ENCODE peak calls at places on chromosomes 16 and 17, in eight cellular contexts. H is tibial artery; Q is astrocyte of the spinal cord; S is lower leg skin; E is OCI-LY7; Y is CD8-positive, alpha-beta T cell; N is astrocyte of the cerebellum; T is HFF-Myc. M is an unnamed sample.

GRCh38 chr16:81485225-81485624 is 40.6 kb downstream of the CMIP start:
- DNase-seq in S (no peak), E (no peak), Y (no peak), H (no peak), T (no peak), Q (peak), N (peak), M (no peak)

GRCh38 chr16:82386771-82387170 is 216.7 kb upstream of the MPHOSPH6 start:
- DNase-seq in Y (no peak), E (no peak), S (no peak), H (no peak), N (no peak), T (no peak), Q (no peak), M (no peak)

GRCh38 chr17:330993-331701 is 21.5 kb downstream of the RPH3AL start:
- DNase-seq in H (peak), E (no peak), Y (peak), S (no peak), N (no peak), T (no peak), Q (no peak), M (no peak)

GRCh38 chr17:15291674-15292361 is 26.7 kb upstream of the PMP22 start:
- DNase-seq in N (peak), Q (peak), S (no peak), H (no peak), E (no peak), T (no peak), Y (no peak), M (no peak)

GRCh38 chr17:46732754-46733398 is 85.6 kb downstream of the WNT3 start:
- DNase-seq in N (no peak), Q (peak), H (no peak), S (no peak), E (peak), Y (no peak), T (no peak), M (no peak)

GRCh38 chr17:39196820-39197331 is 593 bp downstream of the CACNB1 start:
- DNase-seq in E (peak), Q (no peak), N (no peak), T (no peak), H (peak), S (no peak), Y (no peak), M (no peak)

GRCh38 chr17:31834448-31834847 is 24.6 kb downstream of the COPRS start:
- DNase-seq in S (no peak), T (no peak), E (no peak), H (no peak), N (no peak), Q (no peak), Y (no peak), M (no peak)

GRCh38 chr16:57447142-57447962 is at the start of the genes CIAPIN1 and COQ9:
- DNase-seq in S (peak), T (peak), H (peak), N (peak), E (peak), Q (peak), Y (peak), M (peak)

GRCh38 chr16:87369796-87370719 is 13.5 kb downstream of the FBXO31 start:
- DNase-seq in N (no peak), S (no peak), E (no peak), Q (no peak), T (no peak), H (no peak), Y (no peak), M (no peak)

GRCh38 chr16:55642611-55643010 is 13.2 kb upstream of the SLC6A2 start:
- DNase-seq in T (no peak), Q (no peak), E (no peak), H (no peak), S (no peak), Y (no peak), N (no peak), M (no peak)

GRCh38 chr16:21336231-21336630 is 58.1 kb upstream of the CRYM start:
- DNase-seq in T (no peak), N (no peak), S (no peak), E (no peak), Y (no peak), H (no peak), Q (no peak), M (no peak)

GRCh38 chr16:79892278-79892677 is 291.7 kb upstream of the MAF start:
- DNase-seq in E (no peak), Y (no peak), H (no peak), T (no peak), N (no peak), Q (no peak), S (no peak), M (no peak)

GRCh38 chr16:15975172-15975571 is 25.8 kb downstream of the ABCC1 start:
- DNase-seq in N (no peak), H (no peak), Q (no peak), S (no peak), T (no peak), Y (no peak), E (no peak), M (no peak)

GRCh38 chr17:67132366-67132765 is 88.0 kb downstream of the CACNG1 start:
- DNase-seq in S (no peak), H (no peak), T (no peak), Q (no peak), E (no peak), Y (no peak), N (no peak), M (no peak)

GRCh38 chr16:9047689-9048301 is 43.6 kb upstream of the HAPSTR1 start:
- DNase-seq in S (peak), T (peak), Y (no peak), E (no peak), H (peak), N (peak), Q (peak), M (peak)

GRCh38 chr17:29835438-29836351 is 94.3 kb downstream of the SSH2 start:
- DNase-seq in Y (no peak), S (no peak), N (peak), H (no peak), Q (peak), T (no peak), E (no peak), M (no peak)

GRCh38 chr16:81810894-81811538 is 31.9 kb downstream of the PLCG2 start:
- DNase-seq in E (peak), Y (no peak), S (no peak), N (no peak), Q (no peak), T (no peak), H (no peak), M (no peak)

GRCh38 chr16:75351183-75351582 is 82.1 kb downstream of the CFDP1 start:
- DNase-seq in N (peak), T (no peak), H (no peak), E (no peak), Y (no peak), S (no peak), Q (peak), M (peak)

GRCh38 chr17:44672479-44673093 is 16.3 kb downstream of the MEIOC start:
- DNase-seq in Q (peak), N (no peak), H (no peak), E (peak), S (no peak), Y (no peak), T (no peak), M (no peak)

GRCh38 chr17:2830678-2831077 is 34.4 kb downstream of the RAP1GAP2 start:
- DNase-seq in Q (no peak), E (no peak), H (no peak), N (no peak), T (no peak), S (no peak), Y (no peak), M (no peak)

GRCh38 chr17:2828396-2829038 is 32.3 kb downstream of the RAP1GAP2 start:
- DNase-seq in E (peak), Q (peak), N (no peak), H (peak), S (peak), Y (peak), T (peak), M (no peak)
- H3K4me3 ChIP-seq in E (no peak), Q (no peak), N (no peak), H (no peak), S (no peak), Y (peak), T (no peak), M (no peak)

DNA sequence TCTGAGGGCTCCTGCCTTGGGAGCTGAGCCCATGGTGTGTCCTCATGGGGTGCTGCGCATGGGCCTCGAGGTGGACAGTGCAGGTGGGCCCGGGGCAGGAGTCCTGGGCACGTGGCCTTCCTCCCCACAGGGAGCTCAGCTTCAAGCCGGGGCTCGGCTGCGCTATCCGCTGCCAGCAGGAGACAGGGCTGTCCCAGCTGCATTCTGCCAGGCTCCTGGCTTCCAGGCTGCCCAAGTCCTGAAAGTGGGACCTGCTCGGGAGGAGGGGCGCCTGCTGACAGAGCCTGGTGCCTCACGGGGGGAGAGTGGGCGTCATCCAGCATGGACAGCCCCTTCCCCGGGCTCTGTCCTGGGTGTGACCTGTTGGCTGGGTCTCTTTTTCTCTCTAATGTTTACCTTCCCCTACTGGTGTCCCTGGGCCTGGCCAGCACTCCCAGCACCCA is 7.1 kb downstream of the TRAF7 start:
- DNase-seq in Y (no peak), E (no peak), H (no peak), T (no peak), Q (no peak), N (no peak), S (no peak), M (no peak)
- TF ChIP-seq CTCF in Y (no peak), E (no peak), H (no peak), T (no peak), Q (no peak), N (no peak), S (no peak), M (no peak)

GRCh38 chr17:81537856-81538555 is 9.8 kb downstream of the FSCN2 start:
- DNase-seq in Y (no peak), S (no peak), Q (no peak), E (peak), N (no peak), H (no peak), T (no peak), M (no peak)

GRCh38 chr17:81539571-81539900 is 11.4 kb downstream of the FSCN2 start:
- DNase-seq in Q (no peak), S (no peak), Y (no peak), N (no peak), H (no peak), E (no peak), T (no peak), M (no peak)

GRCh38 chr17:81537343-81537855 is 9.2 kb downstream of the FSCN2 start:
- DNase-seq in H (no peak), Y (peak), E (peak), S (no peak), T (no peak), N (no peak), Q (no peak), M (no peak)

GRCh38 chr17:81539961-81540675 is 11.9 kb downstream of the FSCN2 start:
- DNase-seq in E (no peak), Q (no peak), T (no peak), H (no peak), S (no peak), N (no peak), Y (no peak), M (no peak)

DNA sequence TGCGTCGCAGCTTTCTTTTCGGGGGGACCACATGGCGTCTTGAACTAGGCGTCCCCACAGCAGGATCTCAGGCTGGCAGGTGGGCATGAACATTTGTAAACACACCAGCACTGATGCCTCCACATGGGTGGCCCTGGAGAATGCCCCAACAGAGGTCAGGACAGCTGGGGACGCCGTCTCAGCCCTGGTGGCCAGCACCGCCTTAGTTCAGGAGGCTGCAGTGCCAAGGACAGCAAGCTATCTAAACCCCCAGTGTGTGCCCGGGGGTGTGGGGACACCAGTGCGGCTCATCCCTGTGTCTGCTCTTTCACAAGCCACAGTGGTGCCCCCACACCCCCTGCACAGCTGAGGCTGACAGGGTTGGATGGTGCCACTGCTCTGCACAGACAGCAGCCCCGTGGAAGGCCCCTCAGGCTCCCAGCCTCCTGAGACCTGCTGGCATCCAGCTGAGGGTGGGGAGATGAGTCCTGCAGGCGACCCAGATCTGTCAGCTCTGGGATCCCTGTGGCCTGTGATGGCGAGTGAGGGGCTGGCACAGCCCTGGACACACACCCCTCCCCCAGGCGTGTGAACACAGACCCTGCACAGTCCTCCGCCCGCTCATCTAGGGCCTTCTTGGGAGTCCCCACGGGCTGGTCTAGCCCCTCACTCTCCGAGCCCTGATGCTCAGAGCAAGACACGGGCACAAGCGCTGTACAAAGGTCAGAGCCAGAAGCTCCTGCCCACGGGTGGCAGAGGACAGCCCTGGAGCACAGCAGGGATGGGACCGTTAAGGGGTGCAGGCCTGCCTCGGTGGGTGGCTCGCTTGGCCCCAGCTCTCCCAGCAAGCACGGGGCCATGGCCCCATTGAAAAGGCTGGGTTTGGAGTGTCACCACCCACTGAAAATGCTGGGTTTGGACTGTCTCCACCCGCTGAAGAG is 10.7 kb downstream of the FSCN2 start:
- DNase-seq in Y (no peak), S (no peak), N (no peak), Q (no peak), E (no peak), H (no peak), T (no peak), M (no peak)
- H3K4me3 ChIP-seq in Y (no peak), S (no peak), N (no peak), Q (no peak), E (no peak), H (no peak), T (no peak), M (no peak)

DNA sequence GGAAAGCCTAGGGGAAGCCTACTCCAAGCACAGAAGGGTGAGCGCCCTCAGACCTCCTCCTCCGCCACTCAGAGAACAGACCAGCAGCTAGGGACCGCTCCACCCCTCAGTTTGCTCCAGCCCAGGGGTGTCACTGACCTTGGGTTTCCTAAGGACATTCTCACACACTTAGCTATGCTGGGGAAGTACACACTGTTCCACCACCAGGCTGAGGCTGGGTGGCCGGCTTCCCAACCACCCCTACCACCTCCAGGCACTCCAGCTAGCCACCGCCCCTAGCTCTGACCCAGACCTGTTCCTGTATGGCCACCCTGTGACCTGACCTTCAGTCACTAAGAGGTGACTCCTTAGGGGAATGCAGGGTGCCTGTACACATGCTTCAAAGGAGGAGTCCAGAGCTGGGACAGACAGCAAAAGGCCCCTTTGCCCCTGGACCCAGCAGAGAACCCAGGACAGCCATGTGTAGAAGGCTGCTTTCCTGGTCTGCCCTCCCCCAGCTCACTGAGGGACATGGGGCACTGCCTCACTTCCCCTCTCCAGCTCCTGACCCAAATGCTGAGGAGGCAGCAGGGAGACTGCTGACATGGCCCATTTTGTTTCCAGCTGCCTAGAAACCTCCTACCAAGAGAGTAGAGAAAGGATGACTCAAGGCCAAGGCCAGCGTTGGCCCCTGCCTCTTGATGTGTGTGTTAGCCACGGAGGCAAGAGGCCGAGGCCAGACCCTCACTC is 6.7 kb downstream of the HSPB9 start:
- DNase-seq in H (peak), Q (no peak), S (no peak), E (no peak), Y (no peak), N (no peak), T (no peak), M (no peak)
- TF ChIP-seq CTCF in H (no peak), Q (no peak), S (no peak), E (no peak), Y (no peak), N (no peak), T (no peak), M (no peak)

DNA sequence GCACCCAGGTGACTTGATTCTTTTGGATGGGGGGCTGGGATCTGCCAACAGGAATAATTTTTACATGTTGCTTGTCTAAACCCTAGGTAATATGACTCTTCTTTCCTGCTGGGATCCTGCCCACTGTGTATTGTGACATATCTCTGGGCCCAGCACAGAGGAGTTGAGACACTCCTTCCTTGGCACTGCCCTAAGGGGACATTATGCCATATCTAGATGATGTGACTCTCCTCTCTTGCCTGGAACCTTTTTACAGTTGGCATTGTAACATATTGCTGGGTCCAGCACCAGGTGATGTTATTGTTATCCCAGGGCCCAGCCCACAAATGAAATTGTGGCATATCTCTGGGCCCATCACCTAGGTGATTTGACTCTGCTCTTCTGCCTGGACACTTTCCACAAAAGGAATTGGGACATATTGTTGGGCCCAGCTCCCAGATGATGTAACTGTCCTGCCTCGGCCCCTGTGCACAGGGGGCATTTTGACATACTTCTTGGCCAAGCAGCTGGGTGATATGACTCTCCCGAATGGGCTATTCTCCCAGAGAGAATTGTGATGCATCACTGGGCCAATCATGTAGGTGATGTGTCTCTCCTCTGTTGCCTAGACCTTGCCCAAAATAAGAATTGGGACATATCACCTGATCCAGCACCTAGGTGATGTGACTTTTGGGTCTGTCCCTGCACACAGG is 1837.7 kb downstream of the TP53TG3F start:
- DNase-seq in Q (no peak), Y (no peak), H (no peak), E (no peak), T (no peak), N (no peak), S (peak), M (no peak)
- H3K4me3 ChIP-seq in Q (no peak), Y (no peak), H (no peak), E (no peak), T (no peak), N (no peak), S (no peak), M (no peak)

GRCh38 chr17:28810437-28810836 is 32.2 kb downstream of the FAM222B start:
- DNase-seq in T (no peak), S (no peak), E (no peak), H (no peak), Q (no peak), N (no peak), Y (no peak), M (no peak)

GRCh38 chr17:28807925-28808641 is 34.5 kb downstream of the FAM222B start:
- DNase-seq in E (no peak), Q (peak), H (no peak), S (no peak), N (peak), T (peak), Y (no peak), M (peak)

GRCh38 chr17:28812136-28812979 is 30.2 kb downstream of the FAM222B start:
- DNase-seq in H (peak), Y (peak), N (peak), E (peak), Q (peak), S (peak), T (peak), M (peak)

GRCh38 chr17:28812980-28813377 is 29.6 kb downstream of the FAM222B start:
- DNase-seq in Q (no peak), T (no peak), E (no peak), S (no peak), N (no peak), H (no peak), Y (no peak), M (peak)

GRCh38 chr17:28811594-28812135 is 30.9 kb downstream of the FAM222B start:
- DNase-seq in S (no peak), Y (no peak), T (no peak), E (peak), N (no peak), Q (peak), H (no peak), M (peak)
- TF ChIP-seq CTCF in S (no peak), Y (no peak), T (no peak), E (no peak), N (no peak), Q (no peak), H (no peak), M (no peak)

GRCh38 chr16:88700636-88701482 is 5.3 kb downstream of the RNF166 start:
- DNase-seq in E (peak), Y (peak), Q (peak), N (peak), T (peak), H (peak), S (peak), M (peak)
- H3K4me3 ChIP-seq in E (peak), Y (peak), Q (no peak), N (no peak), T (no peak), H (no peak), S (no peak), M (no peak)

GRCh38 chr17:64001763-64002529 is 3.8 kb downstream of the PRR29 start:
- DNase-seq in T (no peak), Y (no peak), E (no peak), Q (no peak), N (no peak), S (peak), H (no peak), M (no peak)
- TF ChIP-seq CTCF in T (no peak), Y (no peak), E (no peak), Q (no peak), N (no peak), S (no peak), H (no peak), M (no peak)

M was measured in retinal pigment epithelial cell.